ENCODE peak calls at places on chromosomes 2 and 18, in seven cellular contexts. R, O, C, G, Q, P and B are unnamed samples.

GRCh38 chr2:37926635-37927034 is 1.5 kb downstream of the RMDN2 start:
- DNase-seq in O (no peak), C (no peak), G (no peak), P (no peak), Q (no peak), R (no peak), B (no peak)

GRCh38 chr2:45935791-45936622 is 284.5 kb downstream of the PRKCE start:
- DNase-seq in G (peak), P (no peak), Q (no peak), O (peak), C (peak), R (peak), B (peak)

GRCh38 chr2:165423081-165423480 is 46.4 kb upstream of the CSRNP3 start:
- DNase-seq in O (no peak), R (no peak), C (no peak), Q (no peak), G (no peak), P (no peak), B (no peak)

GRCh38 chr2:113284481-113284880 is 5.8 kb upstream of the PAX8 start:
- DNase-seq in Q (no peak), R (no peak), O (no peak), C (no peak), G (no peak), P (no peak), B (no peak)

GRCh38 chr2:47525167-47525566 is 122.2 kb downstream of the MSH2 start:
- DNase-seq in G (no peak), C (no peak), O (no peak), Q (no peak), R (no peak), P (no peak), B (no peak)

GRCh38 chr2:11810237-11810977 is 64.0 kb downstream of the LPIN1 start:
- DNase-seq in P (no peak), G (no peak), R (no peak), Q (no peak), C (no peak), O (no peak), B (no peak)

GRCh38 chr2:48736251-48736650 is 19.3 kb downstream of the LHCGR start:
- DNase-seq in O (no peak), P (no peak), G (no peak), C (peak), Q (no peak), R (no peak), B (no peak)

GRCh38 chr2:127052068-127052770 is 54.7 kb downstream of the BIN1 start:
- DNase-seq in C (peak), G (no peak), P (no peak), O (no peak), Q (no peak), R (peak), B (peak)

GRCh38 chr2:30612371-30612770 is 165.3 kb downstream of the LCLAT1 start:
- DNase-seq in R (no peak), O (no peak), P (no peak), G (peak), C (no peak), Q (no peak), B (no peak)

GRCh38 chr2:30613001-30613400 is 166.0 kb downstream of the LCLAT1 start:
- DNase-seq in G (no peak), P (no peak), O (no peak), C (no peak), Q (no peak), R (no peak), B (no peak)

GRCh38 chr2:30608643-30609042 is 161.6 kb downstream of the LCLAT1 start:
- DNase-seq in O (no peak), C (no peak), Q (no peak), G (no peak), P (no peak), R (no peak), B (no peak)

GRCh38 chr2:30615926-30616325 is 168.9 kb downstream of the LCLAT1 start:
- DNase-seq in O (no peak), Q (no peak), R (no peak), P (no peak), G (no peak), C (no peak), B (no peak)

GRCh38 chr2:30611572-30611971 is 164.5 kb downstream of the LCLAT1 start:
- DNase-seq in O (no peak), G (no peak), C (no peak), R (no peak), Q (no peak), P (no peak), B (no peak)
- TF ChIP-seq POLR2AphosphoS5 in O (no peak), G (no peak), C (no peak), R (no peak), Q (no peak), P (no peak), B (no peak)

GRCh38 chr2:132462242-132462641 is 45.6 kb downstream of the GPR39 start:
- DNase-seq in P (no peak), O (no peak), Q (no peak), G (no peak), C (no peak), R (no peak), B (no peak)
- TF ChIP-seq TAF1 in P (no peak), O (no peak), Q (no peak), G (no peak), C (no peak), R (no peak), B (no peak)

GRCh38 chr18:48997985-48998831 is 47.4 kb upstream of the SMAD7 start:
- DNase-seq in G (peak), Q (peak), O (peak), P (no peak), C (peak), R (no peak), B (no peak)
- TF ChIP-seq POLR2AphosphoS5 in G (no peak), Q (no peak), O (no peak), P (no peak), C (peak), R (no peak), B (no peak)

DNA sequence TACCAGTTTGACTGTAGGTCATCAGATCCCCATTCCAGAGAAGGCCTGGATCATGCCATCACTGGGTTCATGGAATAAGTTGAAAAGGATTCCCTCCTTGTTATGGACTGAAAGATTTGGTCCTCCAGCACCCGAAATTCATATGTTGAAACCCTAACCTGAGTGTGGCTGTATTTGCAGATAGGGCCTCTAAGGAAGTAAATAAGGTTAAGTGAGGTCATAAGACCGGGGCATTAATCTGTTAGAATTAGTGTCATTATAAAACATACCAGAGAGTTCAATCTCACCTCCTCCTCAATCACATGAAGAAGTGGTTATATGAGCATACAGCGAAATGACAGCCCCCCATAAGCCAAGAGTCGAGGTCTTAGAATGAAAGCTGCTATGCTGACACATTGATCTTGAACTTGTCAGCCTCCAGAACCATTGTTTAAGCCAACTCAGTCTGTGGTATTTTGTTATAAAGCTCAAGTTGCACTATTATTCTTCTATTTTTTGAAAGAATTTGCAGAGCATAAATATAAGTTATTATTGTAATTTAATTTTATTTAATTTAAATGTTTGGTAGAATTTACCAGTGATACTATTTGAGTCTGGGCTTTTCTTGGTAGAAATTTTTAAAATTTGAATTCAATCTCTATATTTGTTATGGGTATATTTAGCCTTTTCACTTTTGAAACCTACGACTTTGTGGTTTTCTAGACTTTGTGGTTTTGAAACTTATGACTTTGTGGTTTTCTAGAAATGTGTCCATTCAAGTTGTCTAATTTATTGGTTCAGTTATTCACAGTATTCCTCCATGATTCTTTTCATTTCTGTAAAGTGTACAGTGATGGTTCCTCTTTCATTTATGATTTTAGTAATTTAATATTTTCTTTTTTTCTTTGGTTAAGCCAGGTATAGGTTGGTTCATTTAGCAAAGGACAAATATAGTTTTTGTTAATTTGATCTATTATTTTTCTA is 1206.7 kb upstream of the CDH2 start:
- DNase-seq in R (no peak), P (peak), Q (no peak), G (no peak), C (no peak), O (no peak), B (no peak)
- TF ChIP-seq TAF1 in R (no peak), P (no peak), Q (no peak), G (no peak), C (no peak), O (no peak), B (no peak)

DNA sequence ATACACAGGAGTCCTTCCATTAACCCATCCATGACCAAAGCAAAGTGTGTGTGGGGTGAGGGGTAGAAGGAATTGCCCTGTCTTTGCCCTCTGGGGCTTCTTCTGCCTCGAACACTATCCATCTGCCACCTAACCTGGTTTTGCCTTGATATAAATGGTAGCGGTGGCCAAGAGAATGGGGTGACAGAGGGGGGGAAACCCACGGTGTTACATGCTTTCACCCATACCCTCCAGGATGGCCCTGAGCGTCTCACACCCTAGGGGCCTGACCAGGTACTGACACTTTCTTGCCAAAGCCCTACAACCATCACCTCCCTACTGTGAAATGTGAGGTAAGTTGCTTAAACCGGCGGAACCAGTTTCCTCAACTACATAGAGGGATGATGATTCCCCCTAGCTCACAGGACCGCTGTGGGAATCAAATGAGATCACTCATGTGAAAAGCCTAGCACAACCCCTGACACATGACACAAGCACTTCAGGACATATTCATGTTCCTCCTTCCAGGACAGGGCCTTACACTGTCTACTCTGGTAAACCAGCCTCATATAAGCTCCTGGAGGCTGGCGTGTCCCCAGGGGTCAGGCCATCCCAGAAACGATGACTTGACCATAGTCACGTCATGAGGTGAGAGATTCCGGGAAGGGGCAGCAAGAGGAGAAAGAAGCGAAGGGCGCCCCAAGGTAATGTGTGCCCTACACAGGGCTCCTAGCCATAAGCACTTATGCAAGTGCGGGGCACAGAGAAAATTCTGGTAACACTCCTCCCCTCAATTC is 49.7 kb downstream of the C2orf42 start:
- DNase-seq in P (peak), G (peak), Q (peak), R (no peak), O (peak), C (peak), B (peak)
- TF ChIP-seq POLR2AphosphoS5 in P (peak), G (peak), Q (no peak), R (no peak), O (peak), C (no peak), B (no peak)

GRCh38 chr18:3985664-3986063 is 469.4 kb downstream of the DLGAP1 start:
- DNase-seq in G (no peak), Q (no peak), R (no peak), C (no peak), O (no peak), P (no peak), B (no peak)
- TF ChIP-seq TAF1 in G (no peak), Q (no peak), R (no peak), C (no peak), O (no peak), P (no peak), B (no peak)

GRCh38 chr18:42892181-42892580 is 223.3 kb downstream of the RIT2 start:
- DNase-seq in C (no peak), R (no peak), P (no peak), G (no peak), Q (no peak), O (no peak), B (no peak)

DNA sequence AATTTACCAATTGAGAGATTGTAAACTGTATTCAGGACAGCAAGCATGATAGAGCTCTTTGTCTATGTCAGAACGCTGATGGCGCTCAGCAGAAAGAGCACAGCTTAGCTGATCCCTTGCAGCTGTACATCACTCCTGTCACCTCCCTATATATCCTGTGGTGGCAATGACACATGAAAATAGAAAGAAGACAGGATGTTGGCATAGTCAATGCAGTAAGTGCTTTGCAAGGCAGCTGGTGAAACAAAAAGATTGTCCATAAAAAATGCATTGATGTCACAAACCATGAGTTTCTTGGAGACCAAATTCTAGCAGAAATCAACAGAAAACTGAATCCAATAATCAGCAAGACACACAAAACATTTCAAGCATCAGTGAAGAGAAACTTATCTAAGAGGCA is 221.5 kb downstream of the RIT2 start:
- DNase-seq in C (no peak), G (no peak), P (no peak), Q (no peak), O (no peak), R (no peak), B (no peak)
- TF ChIP-seq POLR2AphosphoS5 in C (no peak), G (no peak), P (no peak), Q (no peak), O (no peak), R (no peak), B (no peak)

GRCh38 chr2:72181616-72182015 is 34.0 kb upstream of the CYP26B1 start:
- DNase-seq in C (no peak), Q (no peak), R (no peak), O (no peak), G (no peak), P (no peak), B (no peak)
- TF ChIP-seq TAF1 in C (no peak), Q (no peak), R (no peak), O (no peak), G (no peak), P (no peak), B (no peak)